ENCODE peak calls at places on chromosomes 2 and 18, in four cellular contexts. R is IMR-90, H is GM12878, V is K562. P is an unnamed sample.

GRCh38 chr2:105739944-105740734 is 4.6 kb upstream of the NCK2 start:
- DNase-seq in R (no peak), H (no peak), V (no peak), P (no peak)

GRCh38 chr18:62187543-62188378 is 706 bp downstream of the RELCH start:
- DNase-seq in R (peak), H (no peak), V (peak), P (peak)

GRCh38 chr2:85667561-85668008 is 414 bp downstream of the SFTPB start:
- DNase-seq in R (no peak), H (no peak), V (no peak), P (no peak)

GRCh38 chr2:111165084-111165483 is 44.4 kb downstream of the BCL2L11 start:
- DNase-seq in R (no peak), H (no peak), V (no peak), P (no peak)

GRCh38 chr2:118202707-118203303 is 114.5 kb downstream of the INSIG2 start:
- DNase-seq in R (peak), H (no peak), V (peak), P (peak)

GRCh38 chr2:190649798-190650390 is 1.0 kb downstream of the NAB1 start:
- DNase-seq in R (peak), H (no peak), V (peak), P (peak)

GRCh38 chr2:69118609-69119008 is 105.6 kb downstream of the ANTXR1 start:
- DNase-seq in R (peak), H (no peak), V (no peak), P (no peak)

GRCh38 chr2:224086226-224086911 is 47.3 kb upstream of the SERPINE2 start:
- DNase-seq in R (peak), H (no peak), V (no peak), P (peak)

GRCh38 chr2:100880730-100881129 is 60.8 kb downstream of the NPAS2 start:
- DNase-seq in R (peak), H (no peak), V (no peak), P (peak)

GRCh38 chr2:143968860-143969259 is 551.1 kb downstream of the ZEB2 start:
- DNase-seq in R (no peak), H (no peak), V (no peak), P (no peak)

GRCh38 chr18:78980279-78980771 is 707 bp downstream of the SALL3 start:
- DNase-seq in R (no peak), H (no peak), V (no peak), P (no peak)

GRCh38 chr18:73136134-73136533 is 268.3 kb upstream of the NETO1 start:
- DNase-seq in R (no peak), H (no peak), V (no peak), P (no peak)

GRCh38 chr18:22542400-22542835 is 124.7 kb upstream of the CTAGE1 start:
- DNase-seq in R (peak), H (no peak), V (no peak), P (no peak)

GRCh38 chr2:64214281-64215115 is 70.3 kb upstream of the PELI1 start:
- DNase-seq in R (no peak), H (peak), V (peak), P (no peak)

GRCh38 chr2:227612546-227613271 is 1.9 kb downstream of the SCYGR3 start:
- DNase-seq in R (no peak), H (no peak), V (no peak), P (no peak)

GRCh38 chr2:20484810-20485611 is 38.1 kb downstream of the RHOB start:
- DNase-seq in R (no peak), H (no peak), V (no peak), P (no peak)

GRCh38 chr2:230457073-230457768 is 41.2 kb downstream of the SP100 start:
- DNase-seq in R (no peak), H (no peak), V (no peak), P (no peak)

GRCh38 chr2:95372216-95372829 is 30.2 kb upstream of the FAHD2A start:
- DNase-seq in R (no peak), H (no peak), V (no peak), P (no peak)

GRCh38 chr2:33275689-33276444 is 200.6 kb upstream of the RASGRP3 start:
- DNase-seq in R (peak), H (no peak), V (peak), P (peak)

GRCh38 chr2:229996320-229996719 is 72.4 kb downstream of the SLC16A14 start:
- DNase-seq in R (no peak), H (no peak), V (no peak), P (no peak)

GRCh38 chr2:8116661-8117060 is 565.2 kb upstream of the ID2 start:
- DNase-seq in R (no peak), H (peak), V (no peak), P (no peak)

GRCh38 chr18:42339324-42339723 is 384.3 kb downstream of the PIK3C3 start:
- DNase-seq in R (no peak), H (no peak), V (no peak), P (no peak)

GRCh38 chr18:13300796-13301195 is 82.2 kb downstream of the LDLRAD4 start:
- DNase-seq in R (no peak), H (no peak), V (no peak), P (no peak)

GRCh38 chr2:159064446-159065301 is 96.2 kb downstream of the TANC1 start:
- DNase-seq in R (peak), H (no peak), V (no peak), P (peak)

GRCh38 chr2:102001767-102002142 is 10.0 kb downstream of the IL1R2 start:
- DNase-seq in R (no peak), H (no peak), V (no peak), P (no peak)

GRCh38 chr2:19982268-19982667 is 7.6 kb downstream of the WDR35 start:
- DNase-seq in R (peak), H (no peak), V (no peak), P (peak)

GRCh38 chr2:116585654-116586053 is 1228.8 kb upstream of the DDX18 start:
- DNase-seq in R (no peak), H (no peak), V (no peak), P (no peak)

GRCh38 chr2:182814804-182815203 is 51.6 kb downstream of the FRZB start:
- DNase-seq in R (no peak), H (no peak), V (no peak), P (no peak)

GRCh38 chr2:19349911-19350677 is 8.3 kb downstream of the OSR1 start:
- DNase-seq in R (no peak), H (no peak), V (peak), P (peak)

GRCh38 chr2:241636182-241636982 is 576 bp downstream of the THAP4 start:
- DNase-seq in R (peak), H (no peak), V (peak), P (peak)

GRCh38 chr2:241635756-241636155 is 1.2 kb downstream of the THAP4 start:
- DNase-seq in R (no peak), H (no peak), V (peak), P (no peak)

GRCh38 chr2:241637233-241638062 is at the start of gene ATG4B:
- DNase-seq in R (peak), H (peak), V (peak), P (peak)

GRCh38 chr2:241638063-241638660 is 669 bp downstream of the ATG4B start:
- DNase-seq in R (no peak), H (no peak), V (no peak), P (peak)

DNA sequence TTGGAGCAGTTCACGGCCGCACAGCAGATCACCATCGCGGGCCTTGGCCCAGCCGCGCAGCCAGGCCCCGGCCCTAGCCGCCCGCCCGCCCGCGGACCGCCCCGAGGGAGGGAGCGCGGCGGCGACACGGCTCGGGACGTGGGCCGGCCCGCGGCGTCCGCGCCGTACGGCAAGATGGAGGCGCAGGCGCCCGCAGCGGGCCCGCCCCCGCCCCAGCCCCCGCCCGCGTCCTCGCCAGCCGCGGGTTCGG is at the start of gene THAP4:
- DNase-seq in R (no peak), H (no peak), V (no peak), P (no peak)
- TF ChIP-seq FOS in R (no peak), H (no peak), V (no peak), P (no peak)

GRCh38 chr2:188969236-188970032 is 4.7 kb upstream of the COL3A1 start:
- DNase-seq in R (peak), H (no peak), V (no peak), P (no peak)
- TF ChIP-seq FOS in R (peak), H (no peak), V (no peak), P (no peak)

GRCh38 chr2:169827272-169828140 is at the start of gene UBR3:
- DNase-seq in R (peak), H (peak), V (peak), P (peak)
- TF ChIP-seq FOS in R (no peak), H (no peak), V (no peak), P (no peak)

GRCh38 chr2:231615058-231615671 is 22.5 kb downstream of the TEX44 start:
- DNase-seq in R (no peak), H (no peak), V (no peak), P (no peak)
- TF ChIP-seq FOS in R (no peak), H (no peak), V (no peak), P (no peak)

GRCh38 chr18:68263481-68263880 is 451.4 kb downstream of the TMX3 start:
- DNase-seq in R (peak), H (no peak), V (no peak), P (no peak)
- TF ChIP-seq FOS in R (no peak), H (no peak), V (no peak), P (no peak)

DNA sequence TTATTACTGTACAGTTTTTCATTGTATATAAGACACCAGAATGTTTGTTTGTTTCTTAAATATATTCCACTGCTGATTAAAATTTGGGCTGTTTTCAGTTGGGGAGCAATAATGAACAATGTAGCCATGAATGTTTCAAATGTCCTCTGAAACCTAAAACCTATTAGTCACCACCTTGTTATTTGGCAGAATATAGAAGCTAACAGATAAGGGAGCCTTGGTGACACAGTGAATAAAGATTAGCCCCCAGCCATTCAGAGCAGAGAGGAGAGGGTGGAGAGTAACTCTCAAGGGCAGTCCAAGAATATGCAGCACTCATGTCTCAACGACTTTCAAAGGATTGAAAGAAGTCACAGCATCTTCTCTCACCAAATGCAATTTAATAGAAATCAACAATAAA is 43.1 kb upstream of the ATP8B1 start:
- DNase-seq in R (peak), H (no peak), V (peak), P (peak)
- TF ChIP-seq FOS in R (peak), H (no peak), V (peak), P (peak)

P was measured in endothelial cell of umbilical vein.